ENCODE peak calls at places on chromosomes 4 and X, in five cellular contexts. J is psoas muscle, W is astrocyte, Y is kidney, E is tibial nerve. G is an unnamed sample. For H3K9me3, the result is how much of the 10 kb centered on the place peaks cover.

GRCh38 chrX:86830685-86831084 is 682.4 kb downstream of the DACH2 start:
- DNase-seq in J (no peak), W (no peak), Y (no peak), E (no peak), G (no peak)

GRCh38 chr4:56505269-56506109 is at the start of gene ARL9:
- DNase-seq in J (peak), W (peak), Y (peak), E (no peak), G (peak)

GRCh38 chr4:5863461-5864113 is 29.3 kb downstream of the CRMP1 start:
- DNase-seq in J (no peak), W (peak), Y (no peak), E (no peak), G (no peak)

GRCh38 chr4:27861381-27861787 is 1000.7 kb downstream of the STIM2 start:
- DNase-seq in J (no peak), W (no peak), Y (no peak), E (no peak), G (no peak)

GRCh38 chr4:123941306-123941705 is 544.7 kb downstream of the SPRY1 start:
- DNase-seq in J (no peak), W (peak), Y (no peak), E (no peak), G (no peak)

GRCh38 chrX:48558270-48558669 is 16.0 kb upstream of the RBM3 start:
- DNase-seq in J (no peak), W (peak), Y (no peak), E (no peak), G (no peak)

GRCh38 chr4:158625544-158625943 is 46.1 kb downstream of the C4orf46 start:
- DNase-seq in J (no peak), W (no peak), Y (no peak), E (no peak), G (no peak)

GRCh38 chr4:3184725-3185124 is 64.2 kb upstream of the MSANTD1 start:
- DNase-seq in J (no peak), W (no peak), Y (no peak), E (no peak), G (no peak)

GRCh38 chr4:158930573-158930972 is 161.7 kb downstream of the FNIP2 start:
- DNase-seq in J (no peak), W (no peak), Y (no peak), E (no peak), G (no peak)

GRCh38 chr4:149549911-149550310 is 265.7 kb downstream of the IQCM start:
- DNase-seq in J (no peak), W (peak), Y (no peak), E (no peak), G (peak)

GRCh38 chrX:44400588-44400987 is 57.1 kb upstream of the EFHC2 start:
- DNase-seq in J (no peak), W (peak), Y (no peak), E (no peak), G (no peak)

GRCh38 chrX:85698921-85699320 is 319.5 kb upstream of the POF1B start:
- DNase-seq in J (no peak), W (no peak), Y (peak), E (no peak), G (no peak)

GRCh38 chr4:157996598-157996997 is 176.2 kb downstream of the GASK1B start:
- DNase-seq in J (no peak), W (no peak), Y (no peak), E (no peak), G (no peak)

GRCh38 chr4:4355302-4355701 is 31.6 kb upstream of the NSG1 start:
- DNase-seq in J (no peak), W (no peak), Y (no peak), E (no peak), G (no peak)

GRCh38 chr4:86959588-86960500 is 25.0 kb downstream of the AFF1 start:
- DNase-seq in J (no peak), W (no peak), Y (no peak), E (no peak), G (no peak)

GRCh38 chrX:74906427-74906826 is 18.8 kb downstream of the NEXMIF start:
- DNase-seq in J (no peak), W (no peak), Y (no peak), E (no peak), G (no peak)

GRCh38 chr4:41935652-41936021 is 408 bp downstream of the TMEM33 start:
- DNase-seq in J (no peak), W (no peak), Y (no peak), E (no peak), G (no peak)

GRCh38 chr4:178165909-178166308 is 723.7 kb upstream of the AGA start:
- DNase-seq in J (no peak), W (no peak), Y (no peak), E (no peak), G (no peak)

GRCh38 chr4:56038763-56039162 is 90.0 kb downstream of the CEP135 start:
- DNase-seq in J (no peak), W (no peak), Y (no peak), E (no peak), G (no peak)

GRCh38 chrX:71106427-71106826 is at the start of gene CXorf65:
- DNase-seq in J (no peak), W (no peak), Y (no peak), E (no peak), G (no peak)

GRCh38 chrX:155745792-155746191 is 133.0 kb upstream of the TMLHE start:
- DNase-seq in J (no peak), W (no peak), Y (no peak), E (no peak), G (peak)

GRCh38 chr4:5932021-5932553 is 39.2 kb upstream of the CRMP1 start:
- DNase-seq in J (no peak), W (no peak), Y (no peak), E (no peak), G (no peak)

GRCh38 chr4:3514221-3514780 is 17.9 kb downstream of the LRPAP1 start:
- DNase-seq in J (peak), W (no peak), Y (peak), E (no peak), G (no peak)

GRCh38 chr4:165476214-165477098 is 97.6 kb downstream of the CPE start:
- DNase-seq in J (no peak), W (peak), Y (no peak), E (no peak), G (no peak)

GRCh38 chr4:184653650-184654049 is 4.1 kb downstream of the PRIMPOL start:
- DNase-seq in J (no peak), W (peak), Y (no peak), E (no peak), G (no peak)

GRCh38 chr4:26458104-26458503 is 32.2 kb downstream of the CCKAR start:
- DNase-seq in J (no peak), W (peak), Y (no peak), E (no peak), G (no peak)

GRCh38 chr4:80307774-80308465 is 27.6 kb upstream of the CFAP299 start:
- DNase-seq in J (no peak), W (peak), Y (peak), E (no peak), G (no peak)

GRCh38 chrX:10709276-10709675 is 88.9 kb upstream of the MID1 start:
- DNase-seq in J (no peak), W (no peak), Y (no peak), E (no peak), G (no peak)

GRCh38 chr4:186900232-186900900 is 176.7 kb upstream of the FAT1 start:
- DNase-seq in J (no peak), W (peak), Y (no peak), E (no peak), G (no peak)

GRCh38 chr4:143082698-143083097 is 102.0 kb upstream of the USP38 start:
- DNase-seq in J (no peak), W (no peak), Y (no peak), E (no peak), G (no peak)

GRCh38 chr4:172842759-172843158 is 325.9 kb upstream of the GALNT7 start:
- DNase-seq in J (no peak), W (no peak), Y (no peak), E (no peak), G (no peak)

GRCh38 chr4:22522206-22522605 is 6.3 kb upstream of the ADGRA3 start:
- DNase-seq in J (no peak), W (no peak), Y (no peak), E (no peak), G (no peak)

GRCh38 chr4:188821500-188821899 is 682.3 kb downstream of the TRIML1 start:
- DNase-seq in J (no peak), W (no peak), Y (no peak), E (no peak), G (no peak)

GRCh38 chr4:2787230-2788100 is 5.4 kb upstream of the SH3BP2 start:
- DNase-seq in J (peak), W (no peak), Y (peak), E (peak), G (peak)

GRCh38 chrX:17637235-17637634 is 100.1 kb upstream of the SCML1 start:
- DNase-seq in J (no peak), W (no peak), Y (no peak), E (no peak), G (no peak)

GRCh38 chrX:19772306-19772705 is 115.1 kb downstream of the SH3KBP1 start:
- DNase-seq in J (no peak), W (no peak), Y (no peak), E (no peak), G (no peak)

GRCh38 chr4:86416081-86416480 is 56.2 kb upstream of the MAPK10 start:
- DNase-seq in J (no peak), W (no peak), Y (no peak), E (no peak), G (no peak)

GRCh38 chrX:154019633-154020499 is at the start of gene IRAK1:
- DNase-seq in J (peak), W (no peak), Y (peak), E (peak), G (peak)

GRCh38 chr4:187908079-187908501 is 87.5 kb upstream of the ZFP42 start:
- DNase-seq in J (no peak), W (peak), Y (no peak), E (no peak), G (no peak)

GRCh38 chrX:155766321-155766720 is 114.8 kb upstream of the VAMP7 start:
- DNase-seq in J (no peak), W (no peak), Y (no peak), E (no peak), G (no peak)

GRCh38 chrX:117094149-117094548 is 631.4 kb upstream of the CT83 start:
- DNase-seq in J (no peak), W (no peak), Y (no peak), E (no peak), G (no peak)

GRCh38 chrX:117092641-117093040 is 629.9 kb upstream of the CT83 start:
- DNase-seq in J (no peak), W (no peak), Y (no peak), E (no peak), G (no peak)

GRCh38 chrX:117096528-117096927 is 633.8 kb upstream of the CT83 start:
- DNase-seq in J (no peak), W (no peak), Y (no peak), E (no peak), G (no peak)

GRCh38 chrX:117093319-117093718 is 630.5 kb upstream of the CT83 start:
- DNase-seq in J (no peak), W (no peak), Y (no peak), E (no peak), G (no peak)

GRCh38 chrX:117095393-117095792 is 632.6 kb upstream of the CT83 start:
- DNase-seq in J (no peak), W (no peak), Y (no peak), E (no peak), G (no peak)
- H3K9me3 ChIP-seq in J (under half), W (under half), Y (under half), E (under half), G (under half)

GRCh38 chr4:79173186-79173585 is 152.7 kb downstream of the NAA11 start:
- DNase-seq in J (no peak), W (no peak), Y (no peak), E (no peak), G (no peak)
- H3K4me3 ChIP-seq in J (no peak), W (no peak), Y (no peak), E (no peak), G (no peak)

GRCh38 chr4:82380344-82380743 is 6.6 kb upstream of the HNRNPD start:
- DNase-seq in J (peak), W (no peak), Y (peak), E (no peak), G (no peak)
- H3K9me3 ChIP-seq in J (under half), W (under half), Y (under half), E (under half), G (under half)

GRCh38 chrX:38804481-38805293 is 3.4 kb downstream of the MID1IP1 start:
- DNase-seq in J (peak), W (no peak), Y (peak), E (no peak), G (peak)
- H3K4me3 ChIP-seq in J (peak), W (peak), Y (peak), E (peak), G (peak)

GRCh38 chr4:661231-661630 is 12.8 kb downstream of the ATP5ME start:
- DNase-seq in J (peak), W (no peak), Y (peak), E (no peak), G (no peak)

GRCh38 chr4:661856-662761 is 12.0 kb downstream of the ATP5ME start:
- DNase-seq in J (peak), W (no peak), Y (peak), E (no peak), G (peak)

GRCh38 chr4:658681-659667 is 15.1 kb downstream of the ATP5ME start:
- DNase-seq in J (peak), W (no peak), Y (peak), E (no peak), G (peak)

GRCh38 chr4:659851-660250 is 14.2 kb downstream of the ATP5ME start:
- DNase-seq in J (peak), W (no peak), Y (no peak), E (no peak), G (no peak)

GRCh38 chr4:660401-660800 is 13.7 kb downstream of the ATP5ME start:
- DNase-seq in J (peak), W (no peak), Y (peak), E (no peak), G (no peak)
- H3K9me3 ChIP-seq in J (under half), W (under half), Y (under half), E (under half), G (under half)

G was measured in mucosa of descending colon.